ENCODE peak calls at places on chromosomes 11 and 22, in seven cellular contexts. M is H1, T is ovary, F is A549, B is IMR-90, D is stomach, Z is sigmoid colon. L is an unnamed sample.

GRCh38 chr22:44155115-44155514 is 25.6 kb upstream of the PARVG start:
- DNase-seq in Z (no peak), D (no peak), T (no peak), B (no peak), M (no peak), F (no peak), L (no peak)

GRCh38 chr11:7143908-7144307 is 55.1 kb downstream of the RBMXL2 start:
- DNase-seq in F (no peak), Z (no peak), T (no peak), D (no peak), B (peak), M (no peak), L (no peak)

GRCh38 chr11:128512478-128513127 is 74.8 kb downstream of the ETS1 start:
- DNase-seq in M (no peak), B (no peak), D (no peak), T (no peak), Z (no peak), F (no peak), L (no peak)

GRCh38 chr11:34996958-34997357 is 80.5 kb downstream of the PDHX start:
- DNase-seq in F (no peak), B (no peak), M (no peak), Z (no peak), D (no peak), T (no peak), L (no peak)

GRCh38 chr11:66359662-66360087 is 11.9 kb downstream of the SLC29A2 start:
- DNase-seq in D (no peak), M (no peak), B (no peak), T (no peak), Z (no peak), F (no peak), L (no peak)

GRCh38 chr11:126547161-126547560 is 191.7 kb downstream of the ST3GAL4 start:
- DNase-seq in M (no peak), F (no peak), B (peak), Z (no peak), T (no peak), D (no peak), L (no peak)

GRCh38 chr11:65112551-65113360 is 1.1 kb downstream of the TM7SF2 start:
- DNase-seq in D (peak), M (no peak), Z (peak), F (peak), T (peak), B (peak), L (peak)

GRCh38 chr22:25645964-25646363 is 81.5 kb downstream of the GRK3 start:
- DNase-seq in Z (no peak), M (no peak), F (no peak), D (no peak), T (no peak), B (peak), L (no peak)

GRCh38 chr22:45771711-45772110 is 100.1 kb downstream of the ATXN10 start:
- DNase-seq in M (no peak), B (no peak), D (no peak), T (no peak), F (no peak), Z (no peak), L (no peak)

GRCh38 chr11:130815074-130815802 is 101.0 kb downstream of the SNX19 start:
- DNase-seq in D (no peak), B (no peak), M (no peak), T (no peak), Z (no peak), F (no peak), L (no peak)

GRCh38 chr22:46054091-46054877 is 77.3 kb upstream of the WNT7B start:
- DNase-seq in T (peak), D (peak), F (no peak), Z (peak), M (no peak), B (peak), L (peak)

GRCh38 chr22:43230983-43231723 is 44.2 kb upstream of the TTLL12 start:
- DNase-seq in Z (no peak), B (peak), M (peak), F (peak), T (peak), D (peak), L (peak)

GRCh38 chr22:22666307-22667091 is 22.1 kb downstream of the GGTLC2 start:
- DNase-seq in B (peak), Z (no peak), T (no peak), D (peak), F (peak), M (no peak), L (no peak)

GRCh38 chr22:42341779-42342178 is 71.3 kb upstream of the TCF20 start:
- DNase-seq in T (no peak), M (no peak), D (no peak), Z (no peak), B (no peak), F (no peak), L (no peak)

GRCh38 chr22:46149998-46150549 is at the start of gene PPARA:
- DNase-seq in B (peak), Z (peak), F (peak), D (peak), M (no peak), T (peak), L (peak)

GRCh38 chr22:44915441-44915840 is 94.4 kb downstream of the PHF21B start:
- DNase-seq in B (no peak), M (no peak), D (no peak), F (no peak), Z (peak), T (no peak), L (no peak)

GRCh38 chr22:20001082-20001638 is 15.5 kb downstream of the ARVCF start:
- DNase-seq in T (no peak), Z (no peak), B (peak), M (no peak), D (no peak), F (no peak), L (peak)

GRCh38 chr11:109304159-109304558 is 117.8 kb upstream of the C11orf87 start:
- DNase-seq in F (no peak), M (no peak), T (no peak), D (no peak), Z (no peak), B (peak), L (no peak)

GRCh38 chr11:128198206-128198605 is 389.2 kb downstream of the ETS1 start:
- DNase-seq in D (no peak), Z (no peak), B (no peak), F (no peak), M (no peak), T (no peak), L (no peak)

GRCh38 chr11:95920460-95921105 is 3.3 kb downstream of the MTMR2 start:
- DNase-seq in D (no peak), T (no peak), B (peak), Z (no peak), F (no peak), M (no peak), L (no peak)

GRCh38 chr11:47216141-47216798 is 1.5 kb downstream of the DDB2 start:
- DNase-seq in M (no peak), B (peak), D (peak), F (peak), Z (no peak), T (peak), L (peak)

GRCh38 chr22:43707650-43708049 is 104.5 kb downstream of the EFCAB6 start:
- DNase-seq in T (no peak), B (no peak), M (no peak), Z (no peak), D (no peak), F (no peak), L (no peak)

GRCh38 chr22:35708453-35708852 is 9.2 kb upstream of the APOL5 start:
- DNase-seq in T (no peak), D (no peak), B (peak), F (no peak), Z (no peak), M (no peak), L (no peak)

GRCh38 chr22:35476341-35476740 is 64.3 kb upstream of the RASD2 start:
- DNase-seq in M (no peak), D (no peak), F (no peak), B (no peak), Z (no peak), T (no peak), L (no peak)

GRCh38 chr11:62554377-62554776 is 7.8 kb upstream of the AHNAK start:
- DNase-seq in M (no peak), B (no peak), Z (peak), D (no peak), T (no peak), F (no peak), L (no peak)

GRCh38 chr11:74397531-74398243 is 546 bp downstream of the PGM2L1 start:
- DNase-seq in Z (no peak), M (no peak), D (peak), T (no peak), B (peak), F (peak), L (no peak)

GRCh38 chr11:2762451-2762850 is 62.7 kb upstream of the KCNQ1OT1 start:
- DNase-seq in F (no peak), T (peak), B (no peak), D (peak), M (no peak), Z (no peak), L (peak)

GRCh38 chr11:22539851-22540376 is 85.7 kb downstream of the FANCF start:
- DNase-seq in M (no peak), D (no peak), T (no peak), B (peak), Z (no peak), F (no peak), L (no peak)

GRCh38 chr11:1230121-1230455 is 7.2 kb downstream of the MUC5B start:
- DNase-seq in D (no peak), M (no peak), T (no peak), F (no peak), Z (peak), B (no peak), L (no peak)

GRCh38 chr11:11960687-11961086 is 47.7 kb downstream of the DKK3 start:
- DNase-seq in F (no peak), B (no peak), D (no peak), T (no peak), M (no peak), Z (no peak), L (no peak)
- H3K27ac ChIP-seq in F (no peak), B (no peak), D (no peak), T (no peak), M (no peak), Z (no peak), L (no peak)

DNA sequence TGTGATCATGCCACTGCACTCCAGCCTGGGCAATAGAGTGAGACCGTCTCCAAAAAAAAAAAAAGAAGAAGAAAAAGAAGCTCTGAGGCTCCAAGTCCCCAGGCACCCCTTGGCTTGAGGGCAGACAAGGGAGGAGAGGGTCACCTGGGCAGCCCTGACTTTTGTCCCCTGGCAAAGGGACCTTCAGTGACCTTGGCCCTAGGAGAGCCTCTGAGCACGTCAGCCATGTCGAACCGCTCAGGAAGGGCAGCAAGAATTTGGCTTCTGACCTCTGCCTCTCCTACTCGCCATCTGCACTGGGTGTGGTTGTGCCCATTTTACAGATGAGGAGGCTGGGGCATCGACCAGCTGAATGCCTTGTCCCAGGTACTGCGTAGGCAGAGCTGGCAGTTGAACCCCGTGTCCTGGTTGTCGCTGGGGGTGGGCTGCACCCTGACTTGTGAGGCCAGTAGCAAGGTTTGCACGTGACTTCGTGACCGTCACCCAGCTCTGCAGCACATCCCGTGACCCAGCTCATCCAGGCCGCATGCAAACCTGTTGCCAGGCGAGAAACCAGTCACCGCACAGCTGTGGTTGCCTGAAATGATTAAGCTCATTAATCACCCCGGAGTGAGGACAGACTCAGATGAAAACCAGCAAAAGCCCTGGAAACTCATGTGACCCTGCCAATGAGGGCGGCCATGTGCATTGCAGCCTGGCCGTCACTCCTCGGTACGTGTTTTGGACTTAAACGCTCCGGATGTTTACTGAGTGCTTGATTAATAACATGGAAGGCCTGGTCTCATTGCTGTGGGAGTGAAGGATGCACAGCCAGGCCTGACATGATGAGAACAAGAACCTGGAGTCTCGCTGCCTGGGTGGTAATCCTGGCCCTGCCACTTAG is 47.7 kb upstream of the PPP6R3 start:
- DNase-seq in M (no peak), D (no peak), Z (no peak), T (no peak), F (no peak), B (peak), L (no peak)
- TF ChIP-seq POLR2A in M (no peak), D (no peak), Z (no peak), T (no peak), F (no peak), B (no peak), L (no peak)

GRCh38 chr11:125341676-125342075 is 154.4 kb downstream of the FEZ1 start:
- DNase-seq in T (no peak), D (no peak), B (no peak), Z (no peak), F (no peak), M (no peak), L (no peak)

GRCh38 chr11:125343732-125344131 is 152.3 kb downstream of the FEZ1 start:
- DNase-seq in B (peak), F (no peak), M (no peak), Z (no peak), D (no peak), T (peak), L (peak)

GRCh38 chr11:125343086-125343731 is 152.9 kb downstream of the FEZ1 start:
- DNase-seq in T (peak), D (no peak), B (no peak), M (no peak), Z (no peak), F (no peak), L (no peak)

GRCh38 chr11:125344846-125345705 is 151.0 kb downstream of the FEZ1 start:
- DNase-seq in D (no peak), B (no peak), F (no peak), T (peak), M (no peak), Z (peak), L (no peak)

DNA sequence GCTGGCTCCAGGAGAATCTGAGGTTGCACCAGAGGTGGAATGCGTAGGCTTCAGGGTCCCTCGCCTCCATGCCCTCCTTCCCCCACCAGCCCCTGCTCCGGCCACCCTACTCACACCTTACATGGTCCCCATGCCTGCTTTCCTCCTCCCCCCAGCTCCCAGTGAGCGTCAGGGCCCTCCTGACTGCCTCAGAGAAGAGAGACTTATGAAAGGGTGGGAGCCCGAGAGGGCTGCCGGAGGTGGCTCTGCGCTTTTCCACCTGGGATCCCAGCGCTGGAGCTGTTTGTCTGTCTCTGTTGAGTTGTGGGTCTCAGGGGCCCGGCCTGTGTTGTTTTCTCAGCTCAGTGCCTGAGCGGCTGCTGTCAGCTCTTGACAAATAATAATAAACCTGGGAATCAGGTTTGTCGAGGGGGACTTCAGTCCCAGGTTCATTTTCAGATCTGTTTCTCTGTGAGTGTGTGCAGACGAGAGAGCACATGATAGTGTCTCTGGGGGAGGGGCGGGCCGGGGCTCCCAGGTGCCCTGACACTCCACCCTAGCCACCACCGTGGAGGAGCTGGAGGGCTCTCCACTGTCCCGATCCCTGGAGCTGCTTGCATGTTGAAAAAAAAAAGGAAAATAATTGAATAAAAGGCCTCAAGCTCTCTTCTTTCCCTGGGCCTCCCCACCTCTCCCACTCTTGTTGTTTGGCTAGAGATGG is 153.6 kb downstream of the FEZ1 start:
- DNase-seq in B (no peak), D (no peak), F (no peak), M (no peak), Z (no peak), T (no peak), L (no peak)
- H3K27ac ChIP-seq in B (no peak), D (no peak), F (no peak), M (no peak), Z (no peak), T (no peak), L (no peak)

GRCh38 chr22:27535452-27535851 is 266.1 kb downstream of the MN1 start:
- DNase-seq in Z (no peak), M (no peak), D (no peak), T (no peak), B (no peak), F (no peak), L (no peak)
- TF ChIP-seq POLR2A in Z (no peak), M (no peak), D (no peak), T (no peak), B (no peak), F (no peak), L (no peak)

GRCh38 chr11:118359295-118359958 is at the start of gene UBE4A:
- DNase-seq in T (peak), D (peak), Z (peak), B (peak), M (peak), F (peak), L (peak)
- H3K27ac ChIP-seq in T (no peak), D (peak), Z (peak), B (peak), M (peak), F (peak), L (peak)

DNA sequence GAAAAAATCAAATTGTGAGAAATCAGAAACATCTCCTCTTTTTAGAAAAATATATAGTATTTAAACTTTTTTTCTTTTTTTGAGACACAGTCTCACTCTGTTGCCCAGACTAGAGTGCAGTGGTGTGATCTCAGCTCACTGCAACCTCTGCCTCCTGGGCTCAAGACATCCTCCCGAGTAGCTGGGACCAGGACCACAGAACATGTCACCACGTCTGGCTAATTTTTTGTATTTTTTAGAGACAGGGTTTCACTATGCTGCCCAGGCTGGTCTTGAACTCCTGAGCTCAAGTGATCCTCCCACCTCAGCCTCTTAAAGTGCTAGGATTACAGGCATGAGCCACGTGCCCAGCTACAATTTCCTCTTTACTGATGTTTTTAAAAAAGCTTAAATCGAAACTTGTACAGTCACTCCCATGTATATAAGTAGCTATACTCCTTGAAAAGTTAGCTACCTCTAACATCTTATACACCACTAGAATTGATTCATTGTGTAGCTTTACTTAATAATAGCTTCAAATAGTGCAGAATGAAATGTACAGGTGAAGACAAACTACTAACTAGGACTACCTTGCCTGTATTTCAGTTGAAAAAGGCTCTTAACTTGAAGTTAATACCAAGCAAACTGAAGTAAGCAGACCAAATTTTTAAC is 10.3 kb downstream of the EIF4G2 start:
- DNase-seq in Z (no peak), B (no peak), M (no peak), T (no peak), D (no peak), F (no peak), L (no peak)
- TF ChIP-seq POLR2A in Z (no peak), B (no peak), M (no peak), T (no peak), D (no peak), F (no peak), L (no peak)